ENCODE peak calls at places on chromosome 1, in eight cellular contexts. Q is ureter; J is left colon; R is T follicular helper cell; T is stimulated activated CD4-positive, alpha-beta T cell treated with anti-CD3 and anti-CD28 coated beads, Interleukin-1b, Interleukin-23, amount 100 ng/mL, for 4 hours; S is activated naive CD4-positive, alpha-beta T cell treated with anti-CD3 and anti-CD28 coated beads for 36 hours; M is heart right ventricle; K is choroid plexus epithelial cell. H is an unnamed sample.

GRCh38 chr1:70204578-70204977 is 801 bp downstream of the LRRC40 start:
- DNase-seq in Q (no peak), J (no peak), R (no peak), T (no peak), S (no peak), M (no peak), K (peak), H (no peak)

GRCh38 chr1:212285685-212286436 is 651 bp downstream of the PPP2R5A start:
- DNase-seq in Q (peak), J (peak), R (peak), T (peak), S (peak), M (peak), K (peak), H (no peak)

GRCh38 chr1:19347538-19348177 is 35.5 kb downstream of the SLC66A1 start:
- DNase-seq in Q (no peak), J (no peak), R (no peak), T (no peak), S (no peak), M (no peak), K (no peak), H (no peak)

GRCh38 chr1:212119397-212119837 is 83.9 kb downstream of the DTL start:
- DNase-seq in Q (no peak), J (no peak), R (no peak), T (no peak), S (no peak), M (peak), K (no peak), H (peak)

GRCh38 chr1:11536573-11537379 is 57.8 kb downstream of the DISP3 start:
- DNase-seq in Q (no peak), J (no peak), R (no peak), T (no peak), S (no peak), M (no peak), K (no peak), H (no peak)

GRCh38 chr1:108125312-108126138 is 74.6 kb downstream of the SLC25A24 start:
- DNase-seq in Q (peak), J (peak), R (peak), T (peak), S (peak), M (peak), K (peak), H (peak)

GRCh38 chr1:45542591-45542990 is 8.0 kb upstream of the AKR1A1 start:
- DNase-seq in Q (no peak), J (peak), R (no peak), T (no peak), S (no peak), M (no peak), K (no peak), H (no peak)

GRCh38 chr1:93615201-93616150 is 66.2 kb downstream of the BCAR3 start:
- DNase-seq in Q (no peak), J (no peak), R (no peak), T (no peak), S (peak), M (no peak), K (peak), H (no peak)

GRCh38 chr1:150971583-150972416 is 2.8 kb downstream of the CERS2 start:
- DNase-seq in Q (no peak), J (no peak), R (no peak), T (no peak), S (no peak), M (no peak), K (no peak), H (no peak)